ENCODE peak calls at places on chromosomes 7 and 10, in four cellular contexts. One of them, this sample, is unnamed.

GRCh38 chr10:67818323-67818722 is 19.7 kb downstream of the DNAJC12 start:
- DNase-seq in vagina: no peak
- DNase-seq in naive thymus-derived CD4-positive, alpha-beta T cell: no peak
- DNase-seq in pancreas: no peak
- DNase-seq in this sample: no peak

GRCh38 chr7:130201796-130202195 is 3.4 kb downstream of the TMEM209 start:
- DNase-seq in vagina: no peak
- DNase-seq in naive thymus-derived CD4-positive, alpha-beta T cell: no peak
- DNase-seq in pancreas: no peak
- DNase-seq in this sample: no peak

GRCh38 chr10:62620491-62620890 is 184.0 kb upstream of the ADO start:
- DNase-seq in vagina: no peak
- DNase-seq in naive thymus-derived CD4-positive, alpha-beta T cell: no peak
- DNase-seq in pancreas: no peak
- DNase-seq in this sample: no peak

GRCh38 chr10:47380341-47381215 is 3.5 kb downstream of the ZNF488 start:
- DNase-seq in vagina: peak; percentile 55
- DNase-seq in naive thymus-derived CD4-positive, alpha-beta T cell: no peak
- DNase-seq in pancreas: peak; percentile 73
- DNase-seq in this sample: no peak

GRCh38 chr10:113059001-113059780 is 109.1 kb downstream of the TCF7L2 start:
- DNase-seq in vagina: no peak
- DNase-seq in naive thymus-derived CD4-positive, alpha-beta T cell: no peak
- DNase-seq in pancreas: no peak
- DNase-seq in this sample: no peak

GRCh38 chr7:87552351-87552750 is 48.3 kb downstream of the ABCB1 start:
- DNase-seq in vagina: no peak
- DNase-seq in naive thymus-derived CD4-positive, alpha-beta T cell: no peak
- DNase-seq in pancreas: no peak
- DNase-seq in this sample: no peak

GRCh38 chr10:79387466-79387973 is 40.3 kb downstream of the PPIF start:
- DNase-seq in vagina: no peak
- DNase-seq in naive thymus-derived CD4-positive, alpha-beta T cell: peak; percentile 12
- DNase-seq in pancreas: no peak
- DNase-seq in this sample: no peak

GRCh38 chr10:100744136-100744979 is 1.0 kb upstream of the PAX2 start:
- DNase-seq in vagina: no peak
- DNase-seq in naive thymus-derived CD4-positive, alpha-beta T cell: no peak
- DNase-seq in pancreas: no peak
- DNase-seq in this sample: no peak

GRCh38 chr7:15977663-15978062 is 291.2 kb upstream of the MEOX2 start:
- DNase-seq in vagina: no peak
- DNase-seq in naive thymus-derived CD4-positive, alpha-beta T cell: no peak
- DNase-seq in pancreas: no peak
- DNase-seq in this sample: no peak

GRCh38 chr7:149477494-149478443 is 16.9 kb upstream of the ZNF777 start:
- DNase-seq in vagina: no peak
- DNase-seq in naive thymus-derived CD4-positive, alpha-beta T cell: no peak
- DNase-seq in pancreas: no peak
- DNase-seq in this sample: no peak

GRCh38 chr7:115682507-115682906 is 348.1 kb downstream of the TFEC start:
- DNase-seq in vagina: no peak
- DNase-seq in naive thymus-derived CD4-positive, alpha-beta T cell: no peak
- DNase-seq in pancreas: no peak
- DNase-seq in this sample: no peak

DNA sequence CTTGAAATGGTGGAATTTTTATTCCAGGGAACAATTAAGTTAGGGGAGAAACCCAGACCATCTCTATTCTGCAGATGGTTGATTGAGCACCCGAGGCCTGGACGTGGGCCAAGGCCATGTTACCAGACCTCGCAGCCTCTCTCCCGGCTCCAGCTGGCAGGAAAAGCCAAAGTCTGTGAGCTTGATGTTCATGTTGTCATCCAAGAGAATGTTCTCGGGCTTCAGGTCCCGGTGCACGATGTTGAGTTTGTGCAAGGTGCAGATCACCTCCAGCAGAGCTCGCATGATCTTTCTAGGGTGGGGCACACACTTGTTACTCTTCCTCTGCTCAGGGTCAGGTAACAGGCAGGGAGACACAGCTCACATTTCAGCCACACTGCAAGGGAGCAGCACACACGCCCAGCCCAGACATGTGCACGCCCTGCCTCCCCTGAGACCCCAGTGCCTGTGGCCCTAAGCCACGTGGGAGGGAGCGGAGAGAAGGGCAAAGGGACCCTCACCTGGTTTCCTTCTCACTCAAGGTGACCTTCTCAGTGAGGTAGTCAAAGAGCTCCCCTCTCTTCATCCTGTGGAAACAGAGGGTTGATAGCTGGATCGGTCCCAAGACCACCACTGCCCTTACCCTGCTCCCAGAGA is 9.5 kb downstream of the PHKG1 start:
- DNase-seq in vagina: no peak
- DNase-seq in naive thymus-derived CD4-positive, alpha-beta T cell: no peak
- DNase-seq in pancreas: no peak
- DNase-seq in this sample: no peak
- H3K27ac ChIP-seq in vagina: no peak overlapping the region
- H3K27ac ChIP-seq in naive thymus-derived CD4-positive, alpha-beta T cell: no peak overlapping the region
- H3K27ac ChIP-seq in pancreas: no peak overlapping the region
- H3K27ac ChIP-seq in this sample: no peak overlapping the region

DNA sequence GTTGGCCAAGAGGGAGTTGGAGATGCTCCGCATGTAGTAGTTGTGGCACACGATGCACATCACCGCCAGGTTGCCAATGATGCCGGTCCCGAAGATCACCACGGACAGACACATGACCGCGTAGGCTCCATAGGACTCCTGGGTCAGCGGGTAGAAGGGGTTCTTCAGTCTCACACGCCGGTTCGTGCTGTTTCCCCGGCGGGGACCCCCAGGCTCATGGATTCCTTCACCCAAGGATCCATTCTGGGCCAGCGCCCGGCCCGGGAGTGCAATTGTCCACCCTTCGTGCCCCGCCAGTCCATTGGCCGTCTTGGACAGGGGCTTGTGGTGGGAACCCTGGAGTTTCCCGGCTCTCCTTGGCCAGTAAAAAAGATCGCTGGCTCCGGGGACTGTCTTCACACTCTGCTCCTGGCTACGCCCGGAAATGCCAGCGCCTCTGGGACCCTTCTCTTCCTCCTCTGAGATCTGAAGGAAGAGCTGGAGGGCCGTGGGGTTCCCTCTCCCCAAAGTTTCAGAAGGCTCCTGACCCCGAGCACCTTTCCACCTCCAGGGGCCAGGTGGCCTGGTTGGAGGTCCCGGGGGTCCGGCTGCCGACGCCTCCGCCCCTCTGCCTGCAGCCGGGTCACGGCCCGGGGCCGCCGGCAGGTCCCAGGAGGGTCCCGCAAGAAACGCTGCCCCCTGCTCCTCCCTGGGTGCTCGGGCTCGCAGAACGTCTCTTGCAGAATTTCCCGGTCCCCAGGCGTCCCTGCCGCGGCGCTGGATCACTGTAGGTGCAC is 1.3 kb downstream of the GPR37 start:
- DNase-seq in vagina: no peak
- DNase-seq in naive thymus-derived CD4-positive, alpha-beta T cell: no peak
- DNase-seq in pancreas: no peak
- DNase-seq in this sample: no peak
- H3K27me3 ChIP-seq in vagina: peaks cover 4% of the 10 kb centered on the region
- H3K27me3 ChIP-seq in naive thymus-derived CD4-positive, alpha-beta T cell: no peaks in the 10 kb centered on the region
- H3K27me3 ChIP-seq in pancreas: no peaks in the 10 kb centered on the region
- H3K27me3 ChIP-seq in this sample: peaks cover 27% of the 10 kb centered on the region

GRCh38 chr7:19533266-19533665 is 175.6 kb downstream of the POLR1F start:
- DNase-seq in vagina: no peak
- DNase-seq in naive thymus-derived CD4-positive, alpha-beta T cell: no peak
- DNase-seq in pancreas: no peak
- DNase-seq in this sample: no peak

GRCh38 chr7:19530261-19530660 is 178.6 kb downstream of the POLR1F start:
- DNase-seq in vagina: no peak
- DNase-seq in naive thymus-derived CD4-positive, alpha-beta T cell: no peak
- DNase-seq in pancreas: no peak
- DNase-seq in this sample: no peak

GRCh38 chr7:19526639-19527038 is 182.2 kb downstream of the POLR1F start:
- DNase-seq in vagina: no peak
- DNase-seq in naive thymus-derived CD4-positive, alpha-beta T cell: no peak
- DNase-seq in pancreas: no peak
- DNase-seq in this sample: no peak

GRCh38 chr7:19530852-19531251 is 178.0 kb downstream of the POLR1F start:
- DNase-seq in vagina: no peak
- DNase-seq in naive thymus-derived CD4-positive, alpha-beta T cell: no peak
- DNase-seq in pancreas: no peak
- DNase-seq in this sample: no peak
- H3K9me3 ChIP-seq in vagina: no peaks in the 10 kb centered on the region
- H3K9me3 ChIP-seq in naive thymus-derived CD4-positive, alpha-beta T cell: no peaks in the 10 kb centered on the region
- H3K9me3 ChIP-seq in pancreas: no peaks in the 10 kb centered on the region
- H3K9me3 ChIP-seq in this sample: no peaks in the 10 kb centered on the region

GRCh38 chr10:58990693-58991092 is 185.8 kb upstream of the PHYHIPL start:
- DNase-seq in vagina: no peak
- DNase-seq in naive thymus-derived CD4-positive, alpha-beta T cell: no peak
- DNase-seq in pancreas: no peak
- DNase-seq in this sample: no peak
- H3K27ac ChIP-seq in vagina: no peak overlapping the region
- H3K27ac ChIP-seq in naive thymus-derived CD4-positive, alpha-beta T cell: no peak overlapping the region
- H3K27ac ChIP-seq in pancreas: no peak overlapping the region
- H3K27ac ChIP-seq in this sample: no peak overlapping the region

GRCh38 chr10:102985811-102986210 is 67.7 kb downstream of the CNNM2 start:
- DNase-seq in vagina: no peak
- DNase-seq in naive thymus-derived CD4-positive, alpha-beta T cell: no peak
- DNase-seq in pancreas: no peak
- DNase-seq in this sample: no peak
- H3K27me3 ChIP-seq in vagina: no peaks in the 10 kb centered on the region
- H3K27me3 ChIP-seq in naive thymus-derived CD4-positive, alpha-beta T cell: no peaks in the 10 kb centered on the region
- H3K27me3 ChIP-seq in pancreas: no peaks in the 10 kb centered on the region
- H3K27me3 ChIP-seq in this sample: no peaks in the 10 kb centered on the region

DNA sequence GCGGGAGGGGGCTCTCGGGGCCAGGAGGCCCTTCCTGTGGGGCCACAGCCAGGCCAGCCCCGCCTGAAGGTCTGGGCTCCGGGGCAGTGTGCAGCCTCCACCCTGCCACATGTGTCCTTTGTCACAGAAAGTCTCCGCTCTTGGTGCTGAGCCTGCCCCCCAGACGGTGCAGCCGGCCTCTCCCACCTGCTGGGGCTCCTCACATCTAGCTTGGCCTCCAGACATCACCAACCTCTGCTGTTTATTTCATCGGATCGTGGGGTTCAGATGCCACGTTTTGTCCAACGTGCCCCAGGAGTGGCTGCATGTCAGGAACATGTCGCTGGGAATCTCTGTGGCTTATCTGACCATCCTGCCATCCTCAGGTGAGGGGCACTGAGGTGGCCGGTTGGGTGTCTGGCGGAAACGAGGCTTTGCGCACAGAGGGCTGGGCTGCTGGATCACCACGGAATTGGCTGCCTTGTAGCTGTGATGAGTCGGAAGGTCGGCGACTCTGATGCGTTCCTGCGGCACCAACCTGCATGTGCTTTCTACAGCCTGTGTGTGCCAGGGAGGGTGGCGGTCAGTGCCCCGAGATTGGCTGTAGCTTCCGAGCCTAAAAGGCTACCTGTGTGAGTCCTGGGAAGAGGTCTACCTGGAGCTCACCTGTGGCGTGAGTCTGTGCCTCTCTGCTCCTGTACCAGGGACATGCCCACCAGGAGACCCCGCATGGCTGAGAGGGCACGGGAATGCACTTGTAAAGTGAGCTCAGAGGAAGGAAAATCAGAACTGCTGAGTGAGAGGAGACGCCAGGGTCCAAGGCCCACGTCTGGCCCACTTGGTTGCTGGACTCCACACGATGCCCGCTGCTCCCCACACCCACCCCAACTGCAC is 316.4 kb downstream of the DNAJB6 start:
- DNase-seq in vagina: no peak
- DNase-seq in naive thymus-derived CD4-positive, alpha-beta T cell: no peak
- DNase-seq in pancreas: no peak
- DNase-seq in this sample: no peak
- H3K9me3 ChIP-seq in vagina: no peaks in the 10 kb centered on the region
- H3K9me3 ChIP-seq in naive thymus-derived CD4-positive, alpha-beta T cell: no peaks in the 10 kb centered on the region
- H3K9me3 ChIP-seq in pancreas: no peaks in the 10 kb centered on the region
- H3K9me3 ChIP-seq in this sample: no peaks in the 10 kb centered on the region

GRCh38 chr7:44805950-44806349 is 9.5 kb downstream of the PPIA start:
- DNase-seq in vagina: no peak
- DNase-seq in naive thymus-derived CD4-positive, alpha-beta T cell: no peak
- DNase-seq in pancreas: no peak
- DNase-seq in this sample: no peak

GRCh38 chr7:44801890-44802289 is 5.4 kb downstream of the PPIA start:
- DNase-seq in vagina: no peak
- DNase-seq in naive thymus-derived CD4-positive, alpha-beta T cell: no peak
- DNase-seq in pancreas: no peak
- DNase-seq in this sample: no peak

GRCh38 chr7:44798649-44799275 is 2.3 kb downstream of the PPIA start:
- DNase-seq in vagina: no peak
- DNase-seq in naive thymus-derived CD4-positive, alpha-beta T cell: no peak
- DNase-seq in pancreas: no peak
- DNase-seq in this sample: no peak

GRCh38 chr7:44799939-44800338 is 3.5 kb downstream of the PPIA start:
- DNase-seq in vagina: no peak
- DNase-seq in naive thymus-derived CD4-positive, alpha-beta T cell: no peak
- DNase-seq in pancreas: no peak
- DNase-seq in this sample: no peak

DNA sequence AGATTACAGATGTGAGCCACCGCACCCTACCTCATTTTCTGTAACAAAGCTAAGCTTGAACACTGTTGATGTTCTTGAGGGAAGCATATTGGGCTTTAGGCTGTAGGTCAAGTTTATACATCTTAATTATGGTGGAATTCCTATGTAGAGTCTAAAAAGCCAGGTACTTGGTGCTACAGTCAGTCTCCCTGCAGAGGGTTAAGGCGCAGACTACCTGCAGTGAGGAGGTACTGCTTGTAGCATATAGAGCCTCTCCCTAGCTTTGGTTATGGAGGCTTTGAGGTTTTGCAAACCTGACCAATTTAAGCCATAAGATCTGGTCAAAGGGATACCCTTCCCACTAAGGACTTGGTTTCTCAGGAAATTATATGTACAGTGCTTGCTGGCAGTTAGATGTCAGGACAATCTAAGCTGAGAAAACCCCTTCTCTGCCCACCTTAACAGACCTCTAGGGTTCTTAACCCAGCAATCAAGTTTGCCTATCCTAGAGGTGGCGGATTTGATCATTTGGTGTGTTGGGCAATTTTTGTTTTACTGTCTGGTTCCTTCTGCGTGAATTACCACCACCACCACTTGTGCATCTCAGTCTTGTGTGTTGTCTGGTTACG is 6.0 kb downstream of the PPIA start:
- DNase-seq in vagina: no peak
- DNase-seq in naive thymus-derived CD4-positive, alpha-beta T cell: no peak
- DNase-seq in pancreas: no peak
- DNase-seq in this sample: no peak
- H3K27ac ChIP-seq in vagina: no peak overlapping the region
- H3K27ac ChIP-seq in naive thymus-derived CD4-positive, alpha-beta T cell: peak overlapping the region; percentile 49
- H3K27ac ChIP-seq in pancreas: no peak overlapping the region
- H3K27ac ChIP-seq in this sample: no peak overlapping the region

GRCh38 chr10:49611815-49612512 is 1.9 kb downstream of the SLC18A3 start:
- DNase-seq in vagina: no peak
- DNase-seq in naive thymus-derived CD4-positive, alpha-beta T cell: no peak
- DNase-seq in pancreas: no peak
- DNase-seq in this sample: no peak
- H3K27me3 ChIP-seq in vagina: peaks cover 12% of the 10 kb centered on the region
- H3K27me3 ChIP-seq in naive thymus-derived CD4-positive, alpha-beta T cell: peaks cover 5% of the 10 kb centered on the region
- H3K27me3 ChIP-seq in pancreas: peaks cover 28% of the 10 kb centered on the region
- H3K27me3 ChIP-seq in this sample: peaks cover 21% of the 10 kb centered on the region

This sample was measured in CD8-positive, alpha-beta memory T cell.